ENCODE peak calls at places on chromosomes 16 and 17, in eight cellular contexts. D is IMR-90, Y is stomach, Q is transverse colon, K is prostate gland, A is A549, Z is HCT116, M is esophagus squamous epithelium. P is an unnamed sample. For H3K4me1, the result is how much of the 10 kb centered on the place peaks cover.

GRCh38 chr17:28720247-28720996 is 637 bp downstream of the RPL23A start:
- DNase-seq in A (no peak), Q (no peak), Z (no peak), K (no peak), D (no peak), Y (no peak), M (no peak), P (no peak)

GRCh38 chr16:31470615-31471014 is 1.3 kb upstream of the TGFB1I1 start:
- DNase-seq in D (no peak), M (no peak), Y (no peak), Z (no peak), A (no peak), Q (no peak), K (no peak), P (no peak)

GRCh38 chr17:63126607-63127006 is 160.6 kb downstream of the TANC2 start:
- DNase-seq in Y (no peak), Z (no peak), M (no peak), Q (no peak), K (no peak), A (no peak), D (peak), P (no peak)

GRCh38 chr16:23394141-23394540 is 58.8 kb downstream of the COG7 start:
- DNase-seq in Y (no peak), D (no peak), K (no peak), A (no peak), Z (no peak), M (no peak), Q (no peak), P (no peak)

GRCh38 chr17:39740357-39741111 is 2.8 kb downstream of the GRB7 start:
- DNase-seq in M (no peak), Q (peak), Y (no peak), K (peak), D (peak), A (peak), Z (peak), P (no peak)

GRCh38 chr17:8420041-8420934 is 15.4 kb upstream of the NDEL1 start:
- DNase-seq in Z (no peak), Y (peak), M (no peak), D (peak), Q (peak), A (peak), K (no peak), P (no peak)

GRCh38 chr16:20735504-20735903 is 6.1 kb downstream of the THUMPD1 start:
- DNase-seq in D (peak), K (no peak), Q (no peak), A (no peak), M (no peak), Y (no peak), Z (no peak), P (no peak)

GRCh38 chr17:43814026-43814425 is 18.9 kb downstream of the MPP3 start:
- DNase-seq in Q (no peak), Z (no peak), D (no peak), Y (no peak), K (no peak), A (peak), M (no peak), P (no peak)

GRCh38 chr16:67514382-67514828 is 14.2 kb upstream of the RIPOR1 start:
- DNase-seq in K (peak), Y (peak), Q (peak), M (peak), A (peak), D (peak), Z (peak), P (peak)

GRCh38 chr16:49491111-49491670 is 117.6 kb downstream of the C16orf78 start:
- DNase-seq in Y (no peak), M (no peak), Z (no peak), Q (no peak), K (no peak), A (no peak), D (no peak), P (no peak)

GRCh38 chr17:73909156-73909555 is 264.9 kb upstream of the SDK2 start:
- DNase-seq in K (no peak), M (no peak), Q (no peak), D (no peak), Y (no peak), A (no peak), Z (no peak), P (no peak)

GRCh38 chr16:4501071-4501478 is 24.9 kb downstream of the HMOX2 start:
- DNase-seq in Z (no peak), Q (no peak), D (peak), M (no peak), A (no peak), Y (peak), K (no peak), P (no peak)

GRCh38 chr16:15837761-15838160 is 19.1 kb downstream of the MYH11 start:
- DNase-seq in D (no peak), Q (no peak), M (no peak), Y (no peak), K (no peak), Z (no peak), A (no peak), P (no peak)

GRCh38 chr17:3693829-3694231 is 2.1 kb downstream of the P2RX5 start:
- DNase-seq in K (no peak), D (no peak), A (no peak), Z (no peak), M (no peak), Y (no peak), Q (peak), P (no peak)

GRCh38 chr17:29705352-29705751 is 82.6 kb upstream of the CORO6 start:
- DNase-seq in A (no peak), K (no peak), M (no peak), Y (no peak), D (no peak), Q (no peak), Z (no peak), P (no peak)

GRCh38 chr17:3747805-3748204 is 24.1 kb downstream of the HASPIN start:
- DNase-seq in M (no peak), D (no peak), Y (no peak), Z (no peak), K (no peak), Q (no peak), A (no peak), P (no peak)

GRCh38 chr17:76079577-76080206 is 710 bp downstream of the ZACN start:
- DNase-seq in Y (no peak), M (no peak), Q (no peak), Z (no peak), D (no peak), A (no peak), K (no peak), P (no peak)

GRCh38 chr17:70829876-70830275 is 660.5 kb downstream of the KCNJ2 start:
- DNase-seq in Q (no peak), D (peak), Z (no peak), A (no peak), Y (no peak), M (no peak), K (no peak), P (no peak)

GRCh38 chr16:2930236-2930635 is 18.5 kb downstream of the FLYWCH1 start:
- DNase-seq in D (no peak), M (no peak), Y (no peak), A (no peak), Z (no peak), K (no peak), Q (no peak), P (no peak)

GRCh38 chr17:68378202-68379149 is 78.8 kb downstream of the WIPI1 start:
- DNase-seq in Y (peak), A (peak), K (peak), M (peak), Q (peak), D (peak), Z (peak), P (peak)

GRCh38 chr16:19896951-19897350 is 12.3 kb upstream of the GPRC5B start:
- DNase-seq in Y (no peak), Z (no peak), M (no peak), K (no peak), A (no peak), D (no peak), Q (no peak), P (no peak)

GRCh38 chr17:75345514-75346167 is 56.4 kb upstream of the SLC25A19 start:
- DNase-seq in K (no peak), A (no peak), M (no peak), Y (no peak), Z (no peak), D (no peak), Q (peak), P (no peak)

GRCh38 chr17:68424861-68425260 is 32.4 kb downstream of the WIPI1 start:
- DNase-seq in M (no peak), K (no peak), D (no peak), Q (no peak), A (no peak), Y (no peak), Z (no peak), P (no peak)

GRCh38 chr17:596763-597644 is 117.6 kb downstream of the VPS53 start:
- DNase-seq in A (peak), K (no peak), Y (no peak), D (peak), Z (peak), M (no peak), Q (no peak), P (no peak)

GRCh38 chr17:28916302-28916934 is 13.5 kb upstream of the DHRS13 start:
- DNase-seq in Q (no peak), K (peak), Z (peak), A (peak), D (peak), M (no peak), Y (peak), P (no peak)

GRCh38 chr16:56897026-56897799 is 32.2 kb downstream of the SLC12A3 start:
- DNase-seq in Z (no peak), A (no peak), Y (no peak), M (no peak), Q (no peak), D (no peak), K (no peak), P (no peak)

GRCh38 chr17:29145289-29146058 is 34.7 kb downstream of the MYO18A start:
- DNase-seq in Y (peak), D (peak), K (peak), Z (no peak), A (peak), Q (peak), M (no peak), P (peak)

GRCh38 chr16:6249863-6250262 is 1082.8 kb upstream of the RBFOX1 start:
- DNase-seq in Z (no peak), M (no peak), K (no peak), Q (no peak), Y (no peak), A (no peak), D (no peak), P (no peak)

GRCh38 chr17:39706383-39706782 is 6.5 kb downstream of the ERBB2 start:
- DNase-seq in D (no peak), Y (no peak), K (no peak), A (no peak), M (no peak), Q (no peak), Z (no peak), P (no peak)

GRCh38 chr16:10003486-10003885 is 178.7 kb downstream of the GRIN2A start:
- DNase-seq in A (no peak), D (no peak), K (no peak), Y (no peak), Z (no peak), M (no peak), Q (no peak), P (no peak)

GRCh38 chr16:57640185-57640584 is 11.8 kb downstream of the ADGRG1 start:
- DNase-seq in M (no peak), A (no peak), Y (no peak), Z (no peak), Q (no peak), D (no peak), K (no peak), P (no peak)

GRCh38 chr17:59565959-59566324 is 532 bp downstream of the DHX40 start:
- DNase-seq in Q (peak), Y (peak), A (peak), D (peak), M (peak), K (peak), Z (peak), P (no peak)

GRCh38 chr17:32876414-32877163 is at the start of gene MYO1D:
- DNase-seq in D (no peak), A (peak), Y (peak), Z (peak), M (no peak), Q (peak), K (peak), P (no peak)
- TF ChIP-seq POLR2A in D (no peak), A (peak), Y (no peak), Z (peak), M (no peak), Q (peak), K (peak), P (peak)

DNA sequence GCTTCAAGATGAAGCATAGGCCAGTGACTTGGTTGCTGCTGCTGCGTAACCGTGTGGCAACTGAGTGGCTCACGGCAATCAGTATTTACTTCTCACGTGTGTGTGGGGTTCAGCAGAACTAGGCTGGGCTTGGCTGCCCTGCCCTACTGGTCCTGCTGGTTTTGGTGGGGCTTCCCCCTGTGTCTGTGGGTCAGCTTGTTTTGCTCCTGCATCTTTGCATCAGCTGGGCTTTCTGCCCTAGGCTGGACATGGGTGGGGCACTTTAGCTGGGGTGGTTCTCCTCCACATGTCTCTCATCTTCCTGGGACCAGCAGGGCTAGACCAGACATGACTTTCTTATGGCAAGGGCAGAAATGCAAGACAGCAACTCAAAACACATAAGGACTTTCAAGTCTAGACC is 550.5 kb downstream of the MAF start:
- DNase-seq in Y (no peak), M (no peak), K (peak), Z (no peak), Q (no peak), A (no peak), D (no peak), P (no peak)
- H3K27ac ChIP-seq in Y (no peak), M (peak), K (no peak), Z (no peak), Q (no peak), A (no peak), D (no peak), P (no peak)

DNA sequence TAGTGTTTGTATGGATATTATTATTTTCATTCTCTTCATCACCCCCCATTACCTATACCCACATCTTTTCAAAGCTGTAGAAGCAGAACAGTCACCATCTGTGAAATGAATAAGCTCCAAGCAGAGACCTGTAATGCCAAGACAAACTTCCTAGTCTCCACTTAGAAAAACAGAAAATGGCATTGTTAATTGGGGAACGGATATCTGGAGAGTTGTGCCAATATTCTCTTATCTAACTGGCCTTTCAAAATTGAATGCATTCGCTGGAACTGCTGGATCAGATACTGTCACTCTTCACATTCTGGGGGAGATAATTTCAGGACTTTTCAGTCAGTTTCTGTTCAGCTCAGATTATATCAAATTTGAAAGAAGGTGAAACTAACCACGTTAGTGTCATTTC is 464.4 kb upstream of the GOT2 start:
- DNase-seq in K (no peak), D (no peak), Y (no peak), Q (no peak), M (no peak), A (no peak), Z (no peak), P (no peak)
- H3K4me1 ChIP-seq in K (under half), D (under half), Y (under half), Q (under half), M (under half), A (under half), Z (under half), P (under half)

GRCh38 chr17:77455111-77455877 is 314.5 kb downstream of the SEC14L1 start:
- DNase-seq in Q (no peak), K (no peak), Z (no peak), M (no peak), Y (no peak), A (no peak), D (peak), P (peak)

GRCh38 chr17:77455878-77456234 is 315.1 kb downstream of the SEC14L1 start:
- DNase-seq in Q (no peak), A (no peak), Z (no peak), M (no peak), D (no peak), K (no peak), Y (no peak), P (no peak)

GRCh38 chr17:77451894-77452852 is 311.4 kb downstream of the SEC14L1 start:
- DNase-seq in M (no peak), D (peak), Q (peak), K (peak), Z (no peak), A (no peak), Y (peak), P (peak)

GRCh38 chr17:77454560-77455095 is 313.9 kb downstream of the SEC14L1 start:
- DNase-seq in D (no peak), Q (no peak), Z (no peak), M (no peak), K (no peak), Y (no peak), A (no peak), P (no peak)

GRCh38 chr17:77453613-77454559 is 313.1 kb downstream of the SEC14L1 start:
- DNase-seq in M (no peak), D (no peak), Q (peak), K (peak), A (no peak), Z (no peak), Y (peak), P (no peak)
- TF ChIP-seq POLR2A in M (no peak), D (no peak), Q (peak), K (no peak), A (no peak), Z (no peak), Y (no peak), P (no peak)

P was measured in tibial nerve.